ENCODE peak calls at places on chromosomes 6 and 20, in ten cellular contexts. Y is breast epithelium, Z is spleen, L is transverse colon, E is H1, B is HepG2, H is sigmoid colon, V is HCT116, K is prostate gland, X is GM12878. M is an unnamed sample.

GRCh38 chr20:46767127-46767761 is 57.8 kb downstream of the SLC2A10 start:
- DNase-seq in L (peak), B (peak), H (no peak), Z (no peak), V (peak), E (peak), K (peak), X (no peak), Y (no peak), M (no peak)

GRCh38 chr6:81814365-81815109 is 62.1 kb upstream of the TENT5A start:
- DNase-seq in B (no peak), E (no peak), L (no peak), V (no peak), K (no peak), H (no peak), X (no peak), Y (no peak), Z (no peak), M (peak)

GRCh38 chr20:45890997-45891983 is at the start of the genes CTSA and NEURL2:
- DNase-seq in Z (peak), H (peak), V (peak), Y (peak), B (peak), K (peak), L (peak), X (peak), E (peak), M (peak)

GRCh38 chr6:42349753-42350573 is 101.8 kb downstream of the TRERF1 start:
- DNase-seq in L (no peak), V (no peak), K (no peak), X (no peak), Z (no peak), E (no peak), B (no peak), Y (no peak), H (no peak), M (no peak)

GRCh38 chr6:73803562-73804221 is 107.7 kb downstream of the CD109 start:
- DNase-seq in V (peak), Z (no peak), Y (no peak), L (peak), X (no peak), E (peak), K (no peak), B (peak), H (no peak), M (no peak)

GRCh38 chr6:133774356-133774755 is 114.6 kb upstream of the TCF21 start:
- DNase-seq in X (no peak), L (no peak), Z (no peak), B (no peak), Y (no peak), K (no peak), E (no peak), H (no peak), V (no peak), M (no peak)

GRCh38 chr6:2890981-2891767 is 11.9 kb downstream of the SERPINB9 start:
- DNase-seq in X (no peak), V (no peak), L (peak), Y (no peak), E (no peak), Z (no peak), B (no peak), K (no peak), H (no peak), M (no peak)

GRCh38 chr6:116251568-116252384 is 2.1 kb downstream of the TSPYL4 start:
- DNase-seq in B (no peak), Y (no peak), H (no peak), E (no peak), X (no peak), L (no peak), V (no peak), K (no peak), Z (no peak), M (no peak)

GRCh38 chr6:71300561-71301168 is 12.1 kb downstream of the OGFRL1 start:
- DNase-seq in E (no peak), Z (no peak), H (no peak), K (no peak), L (no peak), B (no peak), Y (no peak), X (no peak), V (no peak), M (no peak)

GRCh38 chr20:16479666-16480065 is 93.6 kb downstream of the KIF16B start:
- DNase-seq in Y (no peak), L (no peak), V (no peak), B (peak), X (no peak), Z (no peak), K (no peak), E (no peak), H (no peak), M (no peak)

GRCh38 chr20:23637282-23638221 is at the start of gene CST3:
- DNase-seq in B (peak), Y (peak), K (peak), V (peak), X (no peak), L (peak), E (peak), Z (peak), H (peak), M (peak)

GRCh38 chr6:99602519-99603420 is 3.9 kb upstream of the PRDM13 start:
- DNase-seq in X (no peak), B (no peak), L (no peak), E (peak), H (no peak), V (no peak), Y (no peak), K (no peak), Z (no peak), M (no peak)

GRCh38 chr6:501891-502601 is 110.5 kb downstream of the IRF4 start:
- DNase-seq in K (no peak), H (no peak), E (no peak), B (no peak), X (no peak), L (peak), V (no peak), Z (peak), Y (no peak), M (no peak)

GRCh38 chr6:87104657-87105056 is 9.8 kb upstream of the CGA start:
- DNase-seq in Y (no peak), K (no peak), Z (no peak), B (no peak), H (no peak), E (no peak), X (no peak), L (no peak), V (no peak), M (no peak)

GRCh38 chr20:57332105-57333089 is 2.8 kb downstream of the SPO11 start:
- DNase-seq in L (no peak), E (no peak), K (no peak), B (no peak), V (no peak), X (no peak), Y (no peak), Z (no peak), H (no peak), M (no peak)

GRCh38 chr6:132298344-132298949 is 102.8 kb downstream of the MOXD1 start:
- DNase-seq in Z (no peak), H (no peak), Y (no peak), B (peak), K (peak), L (peak), E (peak), V (peak), X (no peak), M (no peak)

GRCh38 chr6:42260972-42261371 is 43.3 kb upstream of the MRPS10 start:
- DNase-seq in K (no peak), E (peak), Y (no peak), Z (no peak), B (no peak), X (no peak), H (peak), V (no peak), L (peak), M (no peak)

GRCh38 chr6:142746524-142746923 is 198.5 kb downstream of the HIVEP2 start:
- DNase-seq in X (no peak), Y (no peak), K (no peak), Z (no peak), L (no peak), V (no peak), B (peak), E (peak), H (no peak), M (no peak)

GRCh38 chr6:45105170-45105820 is 222.8 kb upstream of the RUNX2 start:
- DNase-seq in E (no peak), L (no peak), H (no peak), Y (no peak), K (no peak), V (no peak), Z (no peak), X (no peak), B (no peak), M (no peak)

GRCh38 chr20:48012401-48012974 is 227.2 kb upstream of the SULF2 start:
- DNase-seq in H (no peak), V (no peak), B (peak), Y (no peak), X (no peak), Z (no peak), L (no peak), K (no peak), E (no peak), M (no peak)

GRCh38 chr6:20119446-20119845 is 92.8 kb downstream of the MBOAT1 start:
- DNase-seq in K (no peak), L (no peak), Y (no peak), H (no peak), Z (no peak), X (no peak), E (no peak), B (no peak), V (no peak), M (no peak)

GRCh38 chr20:251352-251751 is 6.2 kb upstream of the DEFB132 start:
- DNase-seq in H (no peak), E (no peak), X (no peak), Z (no peak), Y (no peak), L (no peak), K (no peak), B (no peak), V (no peak), M (no peak)

GRCh38 chr6:98054453-98054852 is 771.4 kb upstream of the MMS22L start:
- DNase-seq in V (no peak), H (no peak), X (no peak), E (no peak), L (no peak), Z (no peak), K (no peak), B (no peak), Y (no peak), M (no peak)

GRCh38 chr20:10427060-10427692 is 6.8 kb downstream of the MKKS start:
- DNase-seq in E (no peak), H (no peak), K (peak), L (peak), V (no peak), X (no peak), B (peak), Z (peak), Y (no peak), M (peak)

GRCh38 chr20:22768266-22768665 is 183.9 kb upstream of the FOXA2 start:
- DNase-seq in Z (no peak), V (no peak), B (no peak), X (no peak), H (no peak), Y (no peak), L (no peak), E (no peak), K (no peak), M (no peak)

GRCh38 chr6:126170875-126171489 is 168.9 kb upstream of the CENPW start:
- DNase-seq in H (no peak), E (no peak), K (no peak), Y (no peak), V (no peak), L (peak), X (peak), B (peak), Z (no peak), M (no peak)
- TF ChIP-seq CTCF in H (no peak), E (peak), K (no peak), Y (no peak), V (peak), L (peak), X (peak), B (peak), Z (peak), M (no peak)

DNA sequence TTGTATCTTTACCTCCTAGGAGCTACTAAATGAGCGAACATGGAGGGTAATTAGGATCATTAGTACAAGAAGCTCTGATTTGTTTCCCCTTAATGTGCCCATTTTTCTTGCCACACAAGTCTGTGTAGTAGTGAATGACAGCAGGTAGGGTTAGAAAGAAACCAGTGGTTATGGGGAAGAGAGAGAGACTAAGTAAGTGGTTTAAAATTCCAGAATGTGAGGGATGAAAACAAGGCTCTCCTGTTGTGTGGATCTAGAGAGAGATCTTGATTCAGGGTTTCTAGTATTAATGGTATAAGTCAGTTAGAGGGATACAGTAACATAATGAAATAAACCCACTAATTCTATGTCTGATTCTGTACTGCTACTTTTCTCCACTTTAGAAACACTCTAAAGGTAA is 22.7 kb downstream of the STXBP5 start:
- DNase-seq in B (no peak), L (no peak), V (no peak), K (no peak), Z (no peak), H (no peak), Y (no peak), X (no peak), E (no peak), M (no peak)
- TF ChIP-seq POLR2A in B (no peak), L (no peak), V (no peak), K (no peak), Z (no peak), H (no peak), Y (no peak), X (no peak), E (no peak), M (no peak)

DNA sequence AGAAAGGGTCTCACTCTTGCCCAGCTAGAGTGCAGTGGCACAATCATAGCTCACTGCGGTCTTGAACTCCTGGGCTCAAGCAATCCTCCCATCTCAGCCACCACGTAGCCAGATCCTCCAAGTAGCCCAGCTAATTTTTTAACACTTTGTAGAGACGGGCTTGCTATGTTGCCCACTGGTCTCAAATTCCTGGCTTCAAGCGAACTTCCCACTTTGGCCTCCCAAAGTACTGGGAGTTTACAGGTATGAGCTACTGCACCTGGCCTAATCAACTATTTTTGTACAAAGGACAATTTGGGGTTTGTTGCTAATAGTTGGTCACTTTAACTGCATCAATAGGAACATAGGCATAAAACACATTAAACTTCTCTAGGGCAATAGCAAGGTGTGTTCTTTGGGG is 29.9 kb upstream of the SYNCRIP start:
- DNase-seq in L (no peak), K (no peak), Y (no peak), H (no peak), B (no peak), Z (no peak), V (no peak), X (no peak), E (peak), M (no peak)
- TF ChIP-seq POLR2AphosphoS5 in L (no peak), K (no peak), Y (no peak), H (no peak), B (no peak), Z (no peak), V (no peak), X (no peak), E (peak), M (no peak)

DNA sequence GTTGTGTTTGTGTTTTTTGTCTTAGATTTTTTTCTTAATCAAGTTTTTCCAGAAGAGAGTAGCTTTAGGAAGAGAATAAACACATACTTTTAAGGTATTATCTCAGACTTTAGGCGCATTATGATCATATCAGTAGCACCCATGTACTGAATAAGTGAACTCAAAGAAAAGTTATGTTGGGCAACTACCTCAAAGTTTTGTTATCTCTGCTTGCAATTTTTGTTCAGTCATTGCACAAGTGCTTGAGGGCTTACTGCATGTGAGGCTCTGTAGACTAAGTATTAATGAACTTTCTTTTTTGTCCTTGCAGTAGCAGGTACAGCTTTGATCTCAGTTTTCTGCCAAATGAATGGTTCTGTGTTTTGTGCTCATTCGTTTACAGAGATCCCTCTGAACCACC is 189.0 kb downstream of the SLC16A10 start:
- DNase-seq in K (no peak), V (no peak), Z (no peak), E (no peak), X (no peak), L (no peak), Y (no peak), B (peak), H (no peak), M (no peak)
- TF ChIP-seq CTCF in K (no peak), V (no peak), Z (no peak), E (no peak), X (no peak), L (no peak), Y (no peak), B (no peak), H (no peak), M (no peak)

GRCh38 chr6:28443112-28443773 is at the start of gene ZSCAN23:
- DNase-seq in K (peak), B (peak), H (peak), V (no peak), L (peak), E (peak), Z (peak), X (peak), Y (peak), M (peak)
- TF ChIP-seq POLR2A in K (no peak), B (peak), H (no peak), V (no peak), L (no peak), E (peak), Z (no peak), X (peak), Y (no peak), M (no peak)

GRCh38 chr20:63699466-63700198 is 3.2 kb downstream of the TNFRSF6B start:
- DNase-seq in X (no peak), Y (no peak), Z (peak), E (no peak), L (no peak), K (no peak), H (peak), V (no peak), B (no peak), M (no peak)
- TF ChIP-seq POLR2AphosphoS5 in X (no peak), Y (no peak), Z (peak), E (no peak), L (no peak), K (no peak), H (no peak), V (peak), B (peak), M (no peak)

GRCh38 chr6:17585766-17586502 is 14.2 kb upstream of the FAM8A1 start:
- DNase-seq in H (no peak), K (no peak), Y (no peak), L (no peak), B (peak), V (peak), Z (no peak), E (no peak), X (no peak), M (peak)
- TF ChIP-seq CTCF in H (no peak), K (no peak), Y (no peak), L (peak), B (peak), V (peak), Z (no peak), E (peak), X (peak), M (no peak)

GRCh38 chr20:32207626-32208498 is at the start of the genes PLAGL2 and POFUT1:
- DNase-seq in K (peak), X (peak), V (peak), L (peak), E (peak), Z (peak), H (peak), Y (peak), B (peak), M (peak)
- TF ChIP-seq POLR2A in K (peak), X (peak), V (no peak), L (peak), E (peak), Z (no peak), H (no peak), Y (no peak), B (peak), M (no peak)

GRCh38 chr6:31171931-31172882 is 1.7 kb upstream of the POU5F1 start:
- DNase-seq in L (no peak), X (no peak), E (peak), Y (no peak), Z (no peak), H (no peak), V (no peak), B (no peak), K (no peak), M (no peak)
- TF ChIP-seq POLR2AphosphoS5 in L (no peak), X (no peak), E (peak), Y (no peak), Z (no peak), H (no peak), V (no peak), B (no peak), K (no peak), M (no peak)

GRCh38 chr6:29968130-29968529 is 25.8 kb downstream of the HLA-A start:
- DNase-seq in V (peak), X (no peak), E (no peak), H (no peak), K (no peak), L (no peak), Y (peak), Z (no peak), B (peak), M (no peak)
- TF ChIP-seq CTCF in V (no peak), X (no peak), E (no peak), H (no peak), K (no peak), L (no peak), Y (no peak), Z (no peak), B (no peak), M (no peak)